ENCODE peak calls at places on chromosomes 16 and 17, in eight cellular contexts. B is body of pancreas, W is breast epithelium, H is adrenal gland, P is cardiac muscle cell, L is esophagus squamous epithelium, A is mucosa of descending colon, X is IMR-90. K is an unnamed sample.

GRCh38 chr17:223723-224471 is 42.4 kb upstream of the DOC2B start:
- DNase-seq in W (no peak), B (no peak), X (no peak), H (peak), P (no peak), L (no peak), A (peak), K (no peak)

GRCh38 chr17:17887752-17888304 is 51.0 kb upstream of the SREBF1 start:
- DNase-seq in A (no peak), X (no peak), W (no peak), B (no peak), H (no peak), L (no peak), P (no peak), K (no peak)

GRCh38 chr16:57265850-57266530 is 18.5 kb downstream of the PLLP start:
- DNase-seq in X (no peak), H (peak), W (peak), B (peak), A (peak), P (peak), L (no peak), K (no peak)

GRCh38 chr17:45231481-45232116 is 9.9 kb downstream of the FMNL1 start:
- DNase-seq in X (no peak), B (peak), H (no peak), W (no peak), P (no peak), L (no peak), A (no peak), K (no peak)

GRCh38 chr17:31197991-31198390 is 99.0 kb downstream of the OMG start:
- DNase-seq in X (peak), P (no peak), A (no peak), L (no peak), B (no peak), H (no peak), W (no peak), K (no peak)

GRCh38 chr17:65855675-65856074 is 294.2 kb upstream of the AXIN2 start:
- DNase-seq in A (no peak), P (no peak), X (no peak), B (no peak), H (no peak), W (no peak), L (no peak), K (no peak)

GRCh38 chr17:76153202-76153601 is 12.2 kb upstream of the FOXJ1 start:
- DNase-seq in P (no peak), H (no peak), X (no peak), W (peak), L (no peak), A (no peak), B (no peak), K (no peak)

GRCh38 chr17:67696853-67697505 is 20.8 kb upstream of the NOL11 start:
- DNase-seq in A (no peak), W (no peak), L (no peak), H (no peak), P (no peak), B (no peak), X (no peak), K (no peak)

GRCh38 chr17:54544239-54544638 is 356.4 kb upstream of the TOM1L1 start:
- DNase-seq in P (no peak), B (no peak), A (no peak), H (no peak), W (no peak), L (no peak), X (no peak), K (no peak)

GRCh38 chr17:58632324-58633314 is 59.2 kb downstream of the TEX14 start:
- DNase-seq in B (no peak), A (no peak), P (no peak), H (peak), X (no peak), L (no peak), W (no peak), K (no peak)

GRCh38 chr17:27624555-27624954 is 6.4 kb upstream of the LGALS9 start:
- DNase-seq in L (no peak), P (no peak), A (no peak), X (no peak), B (no peak), H (no peak), W (no peak), K (no peak)

GRCh38 chr17:10033449-10033848 is 128.4 kb upstream of the RCVRN start:
- DNase-seq in L (no peak), B (no peak), P (no peak), W (no peak), X (no peak), H (no peak), A (no peak), K (no peak)

GRCh38 chr17:35082073-35082657 is 18.7 kb upstream of the RFFL start:
- DNase-seq in B (no peak), H (peak), P (peak), X (peak), W (no peak), A (no peak), L (no peak), K (no peak)

GRCh38 chr17:37541880-37542675 is 52.4 kb downstream of the DUSP14 start:
- DNase-seq in H (no peak), W (no peak), P (peak), A (no peak), X (peak), L (no peak), B (no peak), K (no peak)

GRCh38 chr17:15411556-15412198 is 55.7 kb downstream of the CDRT4 start:
- DNase-seq in X (no peak), W (no peak), A (no peak), B (no peak), L (no peak), H (no peak), P (no peak), K (no peak)

GRCh38 chr16:60274431-60275017 is 1540.4 kb upstream of the GOT2 start:
- DNase-seq in P (no peak), A (no peak), B (no peak), H (no peak), X (no peak), L (no peak), W (no peak), K (no peak)

GRCh38 chr17:57406131-57406980 is 150.0 kb downstream of the MSI2 start:
- DNase-seq in W (no peak), A (no peak), P (peak), B (no peak), H (no peak), X (peak), L (no peak), K (no peak)

GRCh38 chr17:47305302-47305923 is 18.3 kb upstream of the EFCAB13 start:
- DNase-seq in P (peak), B (no peak), A (no peak), H (no peak), X (peak), L (no peak), W (no peak), K (no peak)

GRCh38 chr17:4938670-4939553 is 934 bp downstream of the SLC25A11 start:
- DNase-seq in A (no peak), X (no peak), H (no peak), L (no peak), W (no peak), P (no peak), B (no peak), K (no peak)

GRCh38 chr17:61065263-61065773 is 334.3 kb upstream of the TBX2 start:
- DNase-seq in X (peak), A (no peak), W (no peak), L (no peak), P (peak), H (peak), B (no peak), K (no peak)

GRCh38 chr17:80260791-80261158 is at the start of gene RNF213:
- DNase-seq in W (no peak), H (peak), B (peak), P (peak), L (no peak), X (no peak), A (peak), K (no peak)

GRCh38 chr16:51407199-51407598 is 256.1 kb upstream of the SALL1 start:
- DNase-seq in H (no peak), B (no peak), W (no peak), L (no peak), A (no peak), X (no peak), P (no peak), K (no peak)

GRCh38 chr17:56599093-56599492 is 5.6 kb downstream of the NOG start:
- DNase-seq in B (no peak), P (no peak), X (no peak), A (no peak), L (no peak), W (no peak), H (no peak), K (no peak)

GRCh38 chr17:76416447-76416846 is 32.0 kb downstream of the SPHK1 start:
- DNase-seq in W (no peak), P (no peak), X (no peak), A (no peak), L (no peak), B (no peak), H (no peak), K (no peak)

GRCh38 chr17:75909812-75910274 is 5.2 kb upstream of the MRPL38 start:
- DNase-seq in A (no peak), L (no peak), P (no peak), H (no peak), X (peak), W (no peak), B (no peak), K (peak)

GRCh38 chr17:9811086-9811485 is 10.8 kb downstream of the GSG1L2 start:
- DNase-seq in A (no peak), X (no peak), W (no peak), H (no peak), B (no peak), P (no peak), L (no peak), K (no peak)

GRCh38 chr16:10600792-10601443 is 20.5 kb upstream of the EMP2 start:
- DNase-seq in X (peak), W (no peak), L (no peak), P (no peak), H (no peak), A (no peak), B (no peak), K (no peak)

GRCh38 chr17:40548491-40548981 is 16.7 kb downstream of the CCR7 start:
- DNase-seq in X (no peak), B (no peak), P (no peak), L (no peak), W (peak), A (no peak), H (no peak), K (no peak)

GRCh38 chr17:48077555-48077954 is 23.7 kb downstream of the CBX1 start:
- DNase-seq in B (no peak), X (no peak), A (no peak), P (no peak), W (no peak), H (no peak), L (no peak), K (no peak)

GRCh38 chr17:80682372-80682771 is 137.7 kb downstream of the RPTOR start:
- DNase-seq in X (no peak), W (no peak), P (no peak), H (peak), A (no peak), B (no peak), L (no peak), K (no peak)

GRCh38 chr16:55492756-55493380 is 13.9 kb downstream of the MMP2 start:
- DNase-seq in X (no peak), P (no peak), A (no peak), W (no peak), H (no peak), L (no peak), B (no peak), K (no peak)

GRCh38 chr16:55497558-55497957 is 11.3 kb upstream of the LPCAT2 start:
- DNase-seq in W (no peak), H (no peak), A (no peak), X (no peak), P (no peak), B (no peak), L (no peak), K (no peak)

GRCh38 chr16:55496509-55497145 is 12.2 kb upstream of the LPCAT2 start:
- DNase-seq in B (no peak), W (no peak), A (no peak), H (no peak), L (no peak), P (no peak), X (no peak), K (no peak)

GRCh38 chr16:55495616-55496289 is 13.1 kb upstream of the LPCAT2 start:
- DNase-seq in X (peak), H (no peak), W (no peak), A (no peak), B (no peak), P (peak), L (no peak), K (no peak)

DNA sequence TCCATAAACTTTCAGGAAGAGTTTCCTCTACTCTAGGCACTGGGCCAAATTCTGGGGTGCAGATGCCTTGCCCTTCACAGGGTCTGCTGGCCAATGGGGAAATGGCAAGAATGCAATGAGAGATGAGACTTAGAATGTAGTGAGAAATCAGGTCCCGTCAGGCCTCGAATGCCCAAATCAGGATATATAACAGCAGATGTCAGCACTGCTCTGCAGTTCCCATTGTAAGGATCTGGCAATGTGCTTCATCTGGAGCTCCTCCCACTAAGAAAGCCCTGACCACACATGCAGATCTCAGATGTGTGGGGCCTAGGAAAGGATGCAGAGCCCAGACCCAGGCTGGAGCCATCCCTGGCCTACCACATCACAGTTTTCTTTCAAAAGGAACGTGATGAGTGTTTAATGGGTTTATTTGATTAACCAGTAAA is 13.9 kb upstream of the LPCAT2 start:
- DNase-seq in W (no peak), X (peak), P (peak), B (peak), H (peak), L (no peak), A (no peak), K (no peak)
- TF ChIP-seq CTCF in W (no peak), X (peak), P (peak), B (peak), H (no peak), L (peak), A (no peak), K (no peak)

GRCh38 chr17:38569701-38570512 is 35.8 kb downstream of the SRCIN1 start:
- DNase-seq in P (no peak), B (no peak), L (no peak), X (no peak), A (no peak), W (no peak), H (no peak), K (no peak)
- TF ChIP-seq CTCF in P (no peak), B (no peak), L (no peak), X (no peak), A (no peak), W (no peak), H (no peak), K (no peak)

DNA sequence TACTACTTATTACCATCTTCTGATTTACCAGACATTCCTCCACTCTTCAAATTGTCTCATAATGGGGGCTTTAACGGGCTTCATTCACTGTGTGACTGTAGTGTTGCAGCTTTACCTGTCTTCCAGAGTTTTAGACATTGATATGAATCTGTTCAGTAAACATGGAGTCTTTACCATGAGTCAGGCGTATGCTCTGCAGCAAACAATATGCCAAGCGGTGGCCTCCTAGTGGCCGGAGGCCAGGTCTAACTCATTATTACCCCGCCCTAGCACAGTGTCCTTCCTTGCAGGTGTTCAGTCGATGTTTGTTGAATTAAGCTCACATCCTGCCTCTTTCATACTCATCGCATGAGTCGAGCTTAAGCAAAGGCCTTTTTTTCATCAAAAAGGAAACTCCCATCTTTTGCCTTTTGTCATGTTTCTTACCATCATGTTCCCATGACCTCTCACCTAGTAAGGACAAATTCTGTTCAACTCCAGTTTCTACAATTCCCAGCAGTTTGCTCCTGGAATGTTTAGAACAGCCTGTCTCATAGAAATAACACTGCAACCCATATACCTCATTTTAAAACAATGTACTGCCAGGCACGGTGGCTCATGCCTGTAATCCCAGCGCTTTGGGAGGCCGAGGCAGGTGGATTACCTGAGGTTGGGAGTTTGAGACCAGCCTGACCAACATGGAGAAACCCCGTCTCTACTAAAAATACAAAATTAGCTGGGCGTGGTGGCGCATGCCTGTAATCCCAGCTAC is 39.4 kb downstream of the TUBD1 start:
- DNase-seq in P (peak), A (peak), L (no peak), H (no peak), W (peak), B (peak), X (peak), K (no peak)
- TF ChIP-seq CTCF in P (peak), A (no peak), L (peak), H (peak), W (peak), B (peak), X (peak), K (no peak)

GRCh38 chr16:68436581-68436980 is 11.7 kb downstream of the SMPD3 start:
- DNase-seq in H (no peak), X (no peak), P (no peak), A (no peak), W (no peak), B (no peak), L (no peak), K (no peak)
- TF ChIP-seq CTCF in H (no peak), X (no peak), P (peak), A (no peak), W (no peak), B (no peak), L (no peak), K (no peak)

GRCh38 chr17:62179525-62180161 is 114.6 kb upstream of the MED13 start:
- DNase-seq in H (peak), B (no peak), X (peak), L (no peak), P (peak), W (no peak), A (no peak), K (no peak)
- TF ChIP-seq CTCF in H (no peak), B (no peak), X (no peak), L (no peak), P (no peak), W (no peak), A (no peak), K (no peak)

GRCh38 chr17:11140501-11140900 is 100.5 kb upstream of the SHISA6 start:
- DNase-seq in B (no peak), A (no peak), X (no peak), H (no peak), P (no peak), L (no peak), W (no peak), K (no peak)
- TF ChIP-seq CTCF in B (no peak), A (no peak), X (no peak), H (no peak), P (no peak), L (no peak), W (no peak), K (no peak)

GRCh38 chr16:23499801-23500200 is 10.5 kb downstream of the GGA2 start:
- DNase-seq in L (no peak), A (peak), B (peak), X (no peak), W (no peak), H (no peak), P (no peak), K (no peak)
- TF ChIP-seq CTCF in L (no peak), A (no peak), B (no peak), X (no peak), W (no peak), H (no peak), P (no peak), K (no peak)

GRCh38 chr16:49440156-49441065 is 66.8 kb downstream of the C16orf78 start:
- DNase-seq in X (no peak), L (no peak), A (no peak), H (no peak), B (no peak), P (no peak), W (no peak), K (no peak)
- TF ChIP-seq CTCF in X (no peak), L (no peak), A (no peak), H (no peak), B (no peak), P (no peak), W (no peak), K (no peak)

GRCh38 chr16:53216798-53217197 is 162.0 kb downstream of the CHD9 start:
- DNase-seq in P (no peak), H (no peak), A (no peak), B (no peak), L (no peak), X (no peak), W (no peak), K (no peak)

GRCh38 chr16:53224932-53225533 is 170.2 kb downstream of the CHD9 start:
- DNase-seq in H (peak), W (no peak), L (no peak), A (no peak), B (no peak), P (no peak), X (peak), K (no peak)

GRCh38 chr16:53219795-53220194 is 165.0 kb downstream of the CHD9 start:
- DNase-seq in P (peak), B (no peak), X (peak), W (no peak), A (no peak), H (no peak), L (no peak), K (no peak)

DNA sequence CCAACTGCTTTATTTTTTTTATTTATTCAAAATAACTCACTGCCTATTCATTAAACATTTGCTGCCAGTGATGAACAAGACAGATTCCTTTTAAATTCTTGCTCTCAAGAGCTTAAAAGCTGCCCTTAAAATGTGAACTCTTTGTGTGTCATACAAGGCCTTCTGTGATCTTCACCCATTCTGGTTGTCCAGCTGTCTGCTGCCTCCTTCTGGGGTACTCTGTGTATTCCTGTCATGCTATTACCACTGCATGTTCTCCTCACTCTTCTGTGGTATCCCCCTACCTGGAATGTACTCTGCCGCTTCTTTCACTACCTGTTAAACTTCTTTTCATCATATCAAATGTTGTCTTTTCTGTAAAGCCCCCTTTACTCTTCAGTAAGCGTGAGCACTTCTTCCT is 165.8 kb downstream of the CHD9 start:
- DNase-seq in P (peak), H (no peak), A (no peak), L (no peak), X (peak), W (no peak), B (peak), K (no peak)
- TF ChIP-seq CTCF in P (peak), H (no peak), A (no peak), L (no peak), X (peak), W (no peak), B (peak), K (no peak)

K was measured in omental fat pad.